ENCODE peak calls at places on chromosomes 7 and 10, in nine cellular contexts. W, I, K, O, J, U, N, M and G are unnamed samples.
A peak's percentile ranks its signal among the peaks of the same experiment; 100 is the strongest.

GRCh38 chr7:73918926-73919693 is 58.2 kb downstream of the TMEM270 start:
- DNase-seq in W (no peak), I (no peak), K (peak; percentile 82), O (no peak), J (no peak), U (no peak), N (no peak), M (no peak), G (no peak)

GRCh38 chr10:125144693-125145623 is 15.4 kb downstream of the CTBP2 start:
- DNase-seq in W (peak; percentile 72), I (no peak), K (peak; percentile 67), O (no peak), J (peak; percentile 14), U (peak; percentile 57), N (no peak), M (no peak), G (no peak)

GRCh38 chr10:30747633-30748032 is 118.1 kb upstream of the LYZL2 start:
- DNase-seq in W (peak; percentile 66), I (peak; percentile 18), K (no peak), O (no peak), J (no peak), U (no peak), N (no peak), M (peak; percentile 5), G (peak; percentile 30)

GRCh38 chr7:183907-184767 is 8.2 kb upstream of the FAM20C start:
- DNase-seq in W (no peak), I (no peak), K (no peak), O (no peak), J (no peak), U (no peak), N (no peak), M (no peak), G (no peak)

GRCh38 chr7:100888988-100889760 is at the start of gene UFSP1:
- DNase-seq in W (no peak), I (no peak), K (peak; percentile 43), O (no peak), J (no peak), U (no peak), N (no peak), M (no peak), G (no peak)

GRCh38 chr7:98167653-98168052 is 43.6 kb upstream of the BHLHA15 start:
- DNase-seq in W (no peak), I (no peak), K (no peak), O (no peak), J (no peak), U (no peak), N (no peak), M (no peak), G (no peak)

GRCh38 chr10:33211123-33211878 is 123.2 kb downstream of the NRP1 start:
- DNase-seq in W (peak; percentile 87), I (peak; percentile 24), K (no peak), O (no peak), J (no peak), U (peak; percentile 74), N (peak; percentile 59), M (no peak), G (no peak)

GRCh38 chr7:134083766-134084487 is 43.2 kb upstream of the LRGUK start:
- DNase-seq in W (peak; percentile 20), I (no peak), K (no peak), O (no peak), J (no peak), U (no peak), N (no peak), M (no peak), G (no peak)

GRCh38 chr7:22564511-22565045 is 64.6 kb upstream of the STEAP1B start:
- DNase-seq in W (peak; percentile 96), I (no peak), K (no peak), O (no peak), J (peak; percentile 35), U (peak; percentile 52), N (peak; percentile 26), M (no peak), G (no peak)

GRCh38 chr10:116849271-116850057 is at the start of gene ENO4:
- DNase-seq in W (peak; percentile 71), I (peak; percentile 8), K (peak; percentile 94), O (peak; percentile 14), J (peak; percentile 81), U (peak; percentile 80), N (peak; percentile 68), M (no peak), G (no peak)